ENCODE peak calls at places on chromosomes 2 and 18, in five cellular contexts. M is neuronal stem cell, S is mesenchymal stem cell, T is H9, J is H1. X is an unnamed sample.

GRCh38 chr2:191942114-191943103 is 95.5 kb upstream of the CAVIN2 start:
- DNase-seq in S (peak; percentile 74), T (no peak), M (no peak), J (no peak), X (no peak)

GRCh38 chr2:178241852-178242551 is 47.7 kb downstream of the OSBPL6 start:
- DNase-seq in M (no peak), S (peak; percentile 93), T (no peak), J (no peak), X (no peak)

GRCh38 chr18:23529597-23529996 is 26.3 kb downstream of the RMC1 start:
- DNase-seq in S (peak; percentile 67), M (no peak), T (no peak), J (no peak), X (peak; percentile 28)

GRCh38 chr2:216539791-216540241 is 41.2 kb downstream of the RPL37A start:
- DNase-seq in M (no peak), T (no peak), S (no peak), J (no peak), X (no peak)

GRCh38 chr2:205768815-205769493 is 86.7 kb downstream of the NRP2 start:
- DNase-seq in J (no peak), S (peak; percentile 61), M (no peak), T (no peak), X (no peak)

GRCh38 chr2:65607906-65608305 is 175.5 kb upstream of the SPRED2 start:
- DNase-seq in T (no peak), J (peak; percentile 44), M (no peak), S (no peak), X (no peak)

GRCh38 chr2:60555066-60555793 is 1.8 kb upstream of the BCL11A start:
- DNase-seq in J (peak; percentile 77), T (peak; percentile 66), S (peak; percentile 80), M (no peak), X (peak; percentile 49)

GRCh38 chr2:104876606-104877005 is 22.7 kb downstream of the POU3F3 start:
- DNase-seq in S (no peak), J (no peak), M (no peak), T (no peak), X (no peak)

GRCh38 chr2:56626927-56627326 is 443.1 kb downstream of the CCDC85A start:
- DNase-seq in M (no peak), J (no peak), S (no peak), T (no peak), X (no peak)

GRCh38 chr2:200288670-200289429 is 17.6 kb upstream of the SPATS2L start:
- DNase-seq in T (no peak), J (no peak), M (no peak), S (peak; percentile 62), X (peak; percentile 82)

GRCh38 chr18:69936191-69936558 is 11.5 kb downstream of the CD226 start:
- DNase-seq in T (no peak), M (no peak), S (no peak), J (no peak), X (no peak)

GRCh38 chr2:78521938-78522337 is 503.6 kb upstream of the REG3G start:
- DNase-seq in T (no peak), S (no peak), M (no peak), J (no peak), X (no peak)

GRCh38 chr2:161676902-161677496 is 52.8 kb downstream of the SLC4A10 start:
- DNase-seq in J (no peak), S (no peak), T (peak; percentile 24), M (no peak), X (peak; percentile 61)

GRCh38 chr2:136117391-136117841 is 533 bp downstream of the CXCR4 start:
- DNase-seq in S (peak; percentile 34), J (no peak), T (peak; percentile 47), M (peak; percentile 61), X (no peak)

GRCh38 chr2:137048455-137048854 is 283.1 kb downstream of the THSD7B start:
- DNase-seq in S (no peak), J (no peak), T (no peak), M (no peak), X (no peak)

GRCh38 chr18:51884039-51884438 is 456.0 kb upstream of the DCC start:
- DNase-seq in J (no peak), M (no peak), T (no peak), S (no peak), X (no peak)

GRCh38 chr18:27583021-27583420 is 397.9 kb upstream of the CHST9 start:
- DNase-seq in S (peak; percentile 41), M (no peak), T (no peak), J (no peak), X (no peak)

GRCh38 chr18:75086494-75087034 is 122.4 kb downstream of the PTGR3 start:
- DNase-seq in J (peak; percentile 32), S (no peak), T (no peak), M (no peak), X (no peak)

GRCh38 chr2:140880573-140880972 is 1250.2 kb downstream of the LRP1B start:
- DNase-seq in T (no peak), M (no peak), S (peak; percentile 77), J (no peak), X (no peak)

GRCh38 chr2:176130153-176130916 is 830 bp downstream of the HOXD8 start:
- DNase-seq in M (no peak), J (peak; percentile 63), T (peak; percentile 58), S (peak; percentile 34), X (no peak)

GRCh38 chr2:109474319-109474825 is 139.4 kb downstream of the SEPTIN10 start:
- DNase-seq in M (no peak), T (no peak), S (no peak), J (no peak), X (no peak)

GRCh38 chr2:203887680-203888079 is 20.1 kb downstream of the CTLA4 start:
- DNase-seq in J (no peak), M (no peak), T (no peak), S (no peak), X (no peak)

GRCh38 chr2:158716921-158717320 is 78.2 kb upstream of the DAPL1 start:
- DNase-seq in S (no peak), J (no peak), T (no peak), M (no peak), X (no peak)

DNA sequence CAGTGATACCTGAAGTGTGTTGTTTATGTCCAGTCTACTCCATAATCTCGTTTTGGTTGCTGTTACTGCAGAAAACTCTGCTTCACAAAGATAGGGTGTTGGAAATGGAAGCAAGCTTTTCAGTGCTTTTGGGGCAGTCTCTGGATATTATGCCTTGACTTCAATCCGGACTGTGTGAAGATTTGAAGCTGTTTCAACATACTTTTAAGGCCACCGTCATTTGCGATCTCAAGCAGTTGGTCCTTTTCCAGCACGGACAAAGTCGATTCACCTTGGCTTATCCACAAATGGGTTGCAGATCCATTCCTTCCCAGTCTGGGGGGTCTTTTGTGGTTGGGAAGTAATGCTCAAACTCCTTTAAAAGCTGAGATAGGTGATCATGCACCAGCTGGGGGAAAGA is 20.4 kb downstream of the RBKS start:
- DNase-seq in J (no peak), M (no peak), T (no peak), S (no peak), X (no peak)
- H3K4ac ChIP-seq in J (no peak overlapping the region), M (no peak overlapping the region), T (no peak overlapping the region), S (no peak overlapping the region), X (no peak overlapping the region)

DNA sequence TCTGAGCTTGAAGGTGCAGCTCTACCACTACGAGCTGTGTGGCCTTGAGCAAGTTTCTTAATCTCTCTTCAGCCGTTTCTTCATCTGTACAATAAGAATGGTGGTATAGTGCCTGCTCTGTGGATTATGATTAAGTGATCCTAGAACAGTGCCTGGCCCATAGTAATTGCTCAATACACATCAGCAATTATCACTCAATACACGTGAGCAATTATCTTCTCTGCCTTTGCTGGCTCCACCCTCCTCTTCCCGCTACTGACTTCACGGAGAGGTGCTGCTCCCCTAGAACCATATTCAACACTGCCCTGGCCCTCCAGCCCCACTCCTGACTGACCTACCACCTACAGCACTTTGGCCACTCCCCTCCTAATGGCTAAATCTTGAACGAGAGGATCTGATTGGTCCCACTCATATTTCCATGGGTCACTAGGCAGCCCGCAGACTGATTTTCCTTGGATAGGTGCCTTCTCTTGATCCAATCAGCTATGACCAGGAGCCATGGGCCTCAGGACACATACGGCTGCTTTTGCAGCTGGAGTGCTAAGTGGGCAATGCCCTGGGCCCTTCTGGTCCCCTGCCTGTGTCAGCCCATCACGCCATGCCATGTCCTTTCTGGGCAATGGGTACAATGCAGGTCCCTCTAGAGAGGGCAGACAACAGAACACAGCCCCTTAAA is 77.5 kb downstream of the STPG4 start:
- DNase-seq in T (no peak), M (no peak), S (no peak), J (no peak), X (no peak)
- H3K4me2 ChIP-seq in T (no peak overlapping the region), M (no peak overlapping the region), S (no peak overlapping the region), J (no peak overlapping the region), X (peak overlapping the region; percentile 36)

GRCh38 chr18:11819938-11820337 is 31.3 kb upstream of the CHMP1B start:
- DNase-seq in M (no peak), S (no peak), T (no peak), J (no peak), X (no peak)
- H2BK12ac ChIP-seq in M (no peak overlapping the region), S (no peak overlapping the region), T (no peak overlapping the region), J (no peak overlapping the region), X (no peak overlapping the region)

GRCh38 chr2:240159251-240159839 is 18.9 kb upstream of the OTOS start:
- DNase-seq in M (no peak), T (no peak), J (no peak), S (no peak), X (peak; percentile 6)
- H3K4ac ChIP-seq in M (no peak overlapping the region), T (no peak overlapping the region), J (no peak overlapping the region), S (no peak overlapping the region), X (no peak overlapping the region)

GRCh38 chr18:80171190-80171872 is 62.3 kb downstream of the ADNP2 start:
- DNase-seq in J (peak; percentile 96), T (peak; percentile 69), S (peak; percentile 83), M (no peak), X (peak; percentile 24)
- H3K4me2 ChIP-seq in J (no peak overlapping the region), T (no peak overlapping the region), S (peak overlapping the region; percentile 50), M (no peak overlapping the region), X (no peak overlapping the region)

DNA sequence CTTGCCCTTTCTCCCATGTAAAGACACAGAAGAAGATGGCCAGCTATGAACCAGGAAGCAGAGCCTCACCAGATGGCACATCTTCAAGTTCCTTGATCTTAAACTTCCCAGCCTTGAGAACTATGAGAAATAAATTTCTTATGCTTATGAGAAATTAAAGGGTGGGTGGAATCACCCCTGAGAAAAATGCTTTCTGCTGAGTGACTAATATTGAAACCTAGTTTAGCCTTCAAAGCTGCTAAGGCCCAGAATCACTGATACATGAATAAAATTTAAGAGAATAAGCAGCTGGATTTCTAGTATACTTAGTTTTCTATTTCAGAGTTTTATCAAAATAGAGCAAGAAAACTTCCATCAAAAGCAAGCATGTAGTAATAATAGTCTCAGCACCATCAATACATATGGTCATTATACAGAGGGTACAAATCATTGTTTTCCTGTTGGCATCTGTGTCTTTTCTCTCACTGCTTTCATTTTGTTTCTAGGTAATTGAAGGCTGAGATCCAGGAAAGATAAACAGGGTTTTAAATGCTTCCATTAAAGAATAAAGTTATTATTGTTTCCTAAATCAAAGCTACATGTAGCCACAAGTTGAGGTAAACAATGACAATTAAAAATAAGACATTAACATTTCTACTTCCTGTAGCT is 53.3 kb upstream of the COL5A2 start:
- DNase-seq in T (no peak), J (no peak), S (no peak), M (no peak), X (no peak)
- H2BK12ac ChIP-seq in T (no peak overlapping the region), J (no peak overlapping the region), S (no peak overlapping the region), M (no peak overlapping the region), X (no peak overlapping the region)

GRCh38 chr18:58242978-58243377 is 199.0 kb downstream of the NEDD4L start:
- DNase-seq in T (no peak), J (no peak), S (no peak), M (no peak), X (no peak)
- H3K4ac ChIP-seq in T (no peak overlapping the region), J (no peak overlapping the region), S (no peak overlapping the region), M (no peak overlapping the region), X (no peak overlapping the region)

GRCh38 chr2:44559108-44559507 is 197.4 kb downstream of the CAMKMT start:
- DNase-seq in T (no peak), S (no peak), J (no peak), M (no peak), X (no peak)
- H3K4me2 ChIP-seq in T (no peak overlapping the region), S (no peak overlapping the region), J (no peak overlapping the region), M (no peak overlapping the region), X (no peak overlapping the region)